ENCODE peak calls at places on chromosome 11, in five cellular contexts. Q is tibial artery; R is CD8-positive, alpha-beta T cell; U is A549; E is transverse colon. B is an unnamed sample. For H3K4me1, the result is how much of the 10 kb centered on the place peaks cover.

GRCh38 chr11:17498058-17498457 is 21.4 kb upstream of the ABCC8 start:
- DNase-seq in Q (no peak), R (no peak), U (no peak), E (peak), B (peak)

GRCh38 chr11:68099474-68100405 is 21.4 kb downstream of the CHKA start:
- DNase-seq in Q (no peak), R (peak), U (no peak), E (peak), B (peak)

GRCh38 chr11:16856022-16856471 is 117.6 kb downstream of the C11orf58 start:
- DNase-seq in Q (no peak), R (no peak), U (no peak), E (no peak), B (no peak)

GRCh38 chr11:60989108-60989650 is 17.7 kb downstream of the CD6 start:
- DNase-seq in Q (no peak), R (no peak), U (no peak), E (no peak), B (no peak)

GRCh38 chr11:68838572-68838964 is 3.1 kb downstream of the CPT1A start:
- DNase-seq in Q (peak), R (peak), U (no peak), E (no peak), B (peak)

GRCh38 chr11:77312107-77312506 is 10.6 kb upstream of the GDPD4 start:
- DNase-seq in Q (no peak), R (no peak), U (no peak), E (no peak), B (no peak)

GRCh38 chr11:73866095-73866579 is 10.5 kb downstream of the COA4 start:
- DNase-seq in Q (no peak), R (no peak), U (no peak), E (no peak), B (no peak)

GRCh38 chr11:110323786-110324185 is 27.4 kb upstream of the RDX start:
- DNase-seq in Q (no peak), R (no peak), U (no peak), E (no peak), B (no peak)

GRCh38 chr11:81990659-81991443 is 742.8 kb downstream of the FAM181B start:
- DNase-seq in Q (no peak), R (no peak), U (no peak), E (no peak), B (no peak)

GRCh38 chr11:71383461-71383860 is 64.7 kb downstream of the DHCR7 start:
- DNase-seq in Q (no peak), R (no peak), U (no peak), E (no peak), B (no peak)

GRCh38 chr11:746289-747175 is 732 bp upstream of the TALDO1 start:
- DNase-seq in Q (no peak), R (peak), U (no peak), E (no peak), B (no peak)

GRCh38 chr11:69089258-69089657 is 40.5 kb downstream of the TPCN2 start:
- DNase-seq in Q (no peak), R (no peak), U (no peak), E (no peak), B (no peak)

GRCh38 chr11:121589946-121590537 is 137.3 kb upstream of the SORL1-AS1 start:
- DNase-seq in Q (no peak), R (no peak), U (no peak), E (no peak), B (peak)

GRCh38 chr11:17734986-17735822 is 623 bp downstream of the KCNC1 start:
- DNase-seq in Q (peak), R (no peak), U (peak), E (peak), B (no peak)

GRCh38 chr11:76602431-76602861 is 68.1 kb downstream of the LRRC32 start:
- DNase-seq in Q (no peak), R (no peak), U (no peak), E (peak), B (peak)

GRCh38 chr11:41498726-41499125 is 39.3 kb upstream of the LRRC4C start:
- DNase-seq in Q (no peak), R (no peak), U (no peak), E (no peak), B (no peak)

GRCh38 chr11:126225266-126225665 is 13.7 kb downstream of the FAM118B start:
- DNase-seq in Q (no peak), R (no peak), U (no peak), E (no peak), B (no peak)

GRCh38 chr11:123740787-123741158 is 687 bp downstream of the ZNF202 start:
- DNase-seq in Q (no peak), R (no peak), U (no peak), E (peak), B (no peak)

DNA sequence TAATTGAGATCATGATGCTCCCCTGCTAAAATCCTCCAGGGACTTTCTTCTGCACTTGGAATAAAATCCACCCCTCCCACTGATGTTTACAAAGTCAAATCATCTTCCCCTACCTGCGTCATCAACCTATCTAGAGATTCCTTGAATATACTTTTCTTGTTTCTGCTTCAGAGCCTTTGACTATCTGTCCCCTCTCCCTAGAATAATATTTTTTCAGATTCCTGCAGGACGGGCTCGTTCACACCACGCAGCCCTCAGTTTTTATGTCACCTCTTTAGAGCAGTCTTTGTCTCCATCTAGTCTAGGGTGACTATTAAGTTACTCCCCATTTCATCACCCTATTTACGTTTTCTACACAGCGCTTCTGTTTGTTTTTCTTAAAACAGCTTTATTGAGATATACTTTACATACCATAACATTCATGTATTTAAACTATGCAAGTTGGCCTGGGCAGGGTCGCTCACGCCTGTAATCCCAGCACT is 94.8 kb upstream of the SESN3 start:
- DNase-seq in Q (no peak), R (no peak), U (no peak), E (no peak), B (no peak)
- TF ChIP-seq CTCF in Q (no peak), R (no peak), U (no peak), E (no peak), B (no peak)

GRCh38 chr11:31972623-31973022 is 118.3 kb upstream of the RCN1 start:
- DNase-seq in Q (no peak), R (no peak), U (no peak), E (no peak), B (no peak)

GRCh38 chr11:31966846-31967245 is 124.0 kb upstream of the RCN1 start:
- DNase-seq in Q (no peak), R (no peak), U (no peak), E (no peak), B (no peak)

GRCh38 chr11:31973175-31973574 is 117.7 kb upstream of the RCN1 start:
- DNase-seq in Q (no peak), R (no peak), U (no peak), E (no peak), B (no peak)

GRCh38 chr11:31967404-31967950 is 123.4 kb upstream of the RCN1 start:
- DNase-seq in Q (no peak), R (no peak), U (no peak), E (no peak), B (no peak)

GRCh38 chr11:31968774-31969433 is 122.0 kb upstream of the RCN1 start:
- DNase-seq in Q (no peak), R (no peak), U (no peak), E (no peak), B (no peak)
- H3K4me3 ChIP-seq in Q (no peak), R (no peak), U (no peak), E (no peak), B (no peak)

GRCh38 chr11:75344761-75345454 is 6.6 kb downstream of the ARRB1 start:
- DNase-seq in Q (no peak), R (no peak), U (no peak), E (no peak), B (no peak)

GRCh38 chr11:75346296-75346695 is 5.2 kb downstream of the ARRB1 start:
- DNase-seq in Q (no peak), R (no peak), U (no peak), E (no peak), B (no peak)

GRCh38 chr11:75346912-75347647 is 4.4 kb downstream of the ARRB1 start:
- DNase-seq in Q (peak), R (no peak), U (no peak), E (no peak), B (no peak)

GRCh38 chr11:75344186-75344585 is 7.3 kb downstream of the ARRB1 start:
- DNase-seq in Q (no peak), R (no peak), U (no peak), E (no peak), B (no peak)

GRCh38 chr11:75345455-75346224 is 5.8 kb downstream of the ARRB1 start:
- DNase-seq in Q (no peak), R (no peak), U (no peak), E (no peak), B (no peak)
- H3K4me1 ChIP-seq in Q (under half), R (half or more), U (half or more), E (half or more), B (half or more)

GRCh38 chr11:66231561-66231960 is 36.9 kb upstream of the RAB1B start:
- DNase-seq in Q (no peak), R (no peak), U (no peak), E (no peak), B (no peak)

GRCh38 chr11:66230171-66230570 is 38.3 kb upstream of the RAB1B start:
- DNase-seq in Q (no peak), R (no peak), U (no peak), E (no peak), B (no peak)

GRCh38 chr11:66232769-66233168 is 35.7 kb upstream of the RAB1B start:
- DNase-seq in Q (no peak), R (no peak), U (no peak), E (no peak), B (no peak)

GRCh38 chr11:66233301-66233700 is 35.1 kb upstream of the RAB1B start:
- DNase-seq in Q (no peak), R (no peak), U (no peak), E (no peak), B (no peak)

GRCh38 chr11:66230978-66231377 is 37.5 kb upstream of the RAB1B start:
- DNase-seq in Q (no peak), R (no peak), U (no peak), E (no peak), B (no peak)
- TF ChIP-seq CTCF in Q (no peak), R (no peak), U (no peak), E (no peak), B (no peak)

GRCh38 chr11:118619444-118620205 is 12.2 kb downstream of the PHLDB1 start:
- DNase-seq in Q (peak), R (no peak), U (no peak), E (no peak), B (peak)

GRCh38 chr11:118618991-118619375 is 11.6 kb downstream of the PHLDB1 start:
- DNase-seq in Q (peak), R (no peak), U (no peak), E (no peak), B (no peak)

GRCh38 chr11:118621071-118621815 is 13.8 kb downstream of the PHLDB1 start:
- DNase-seq in Q (peak), R (peak), U (no peak), E (peak), B (peak)

GRCh38 chr11:118621898-118622375 is 14.5 kb downstream of the PHLDB1 start:
- DNase-seq in Q (no peak), R (no peak), U (no peak), E (no peak), B (no peak)

GRCh38 chr11:118620529-118621070 is 13.2 kb downstream of the PHLDB1 start:
- DNase-seq in Q (no peak), R (no peak), U (no peak), E (no peak), B (no peak)
- H3K4me3 ChIP-seq in Q (peak), R (no peak), U (no peak), E (no peak), B (no peak)

GRCh38 chr11:65790104-65790901 is 3.4 kb downstream of the OVOL1 start:
- DNase-seq in Q (no peak), R (no peak), U (no peak), E (no peak), B (no peak)
- H3K4me1 ChIP-seq in Q (under half), R (under half), U (under half), E (half or more), B (under half)

B was measured in mucosa of descending colon.